ENCODE peak calls at places on chromosomes 3 and 15, in nine cellular contexts. One of them, this sample, is unnamed. For H3K9me3, the result is how much of the 10 kb centered on the place peaks cover.

GRCh38 chr3:45453887-45454286 is 65.5 kb downstream of the LARS2 start:
- DNase-seq in spleen: no peak
- DNase-seq in tibial nerve: no peak
- DNase-seq in SK-N-SH: no peak
- DNase-seq in aorta: no peak
- DNase-seq in AG04450: no peak
- DNase-seq in adrenal gland: no peak
- DNase-seq in naive thymus-derived CD4-positive, alpha-beta T cell: no peak
- DNase-seq in A549: no peak
- DNase-seq in this sample: no peak

GRCh38 chr3:196341142-196341541 is 3.0 kb upstream of the TM4SF19 start:
- DNase-seq in tibial nerve: no peak
- DNase-seq in A549: no peak
- DNase-seq in aorta: no peak
- DNase-seq in naive thymus-derived CD4-positive, alpha-beta T cell: no peak
- DNase-seq in SK-N-SH: no peak
- DNase-seq in adrenal gland: no peak
- DNase-seq in AG04450: no peak
- DNase-seq in spleen: no peak
- DNase-seq in this sample: no peak

GRCh38 chr3:141407043-141407442 is 38.7 kb downstream of the ZBTB38 start:
- DNase-seq in aorta: no peak
- DNase-seq in AG04450: peak
- DNase-seq in tibial nerve: peak
- DNase-seq in adrenal gland: peak
- DNase-seq in SK-N-SH: no peak
- DNase-seq in spleen: no peak
- DNase-seq in A549: peak
- DNase-seq in naive thymus-derived CD4-positive, alpha-beta T cell: no peak
- DNase-seq in this sample: no peak

GRCh38 chr15:63218114-63218808 is 28.9 kb downstream of the RAB8B start:
- DNase-seq in A549: peak
- DNase-seq in adrenal gland: no peak
- DNase-seq in aorta: no peak
- DNase-seq in SK-N-SH: no peak
- DNase-seq in spleen: no peak
- DNase-seq in AG04450: no peak
- DNase-seq in naive thymus-derived CD4-positive, alpha-beta T cell: no peak
- DNase-seq in tibial nerve: no peak
- DNase-seq in this sample: no peak

GRCh38 chr3:42701371-42702065 is 1.1 kb downstream of the HHATL start:
- DNase-seq in spleen: peak
- DNase-seq in adrenal gland: peak
- DNase-seq in SK-N-SH: peak
- DNase-seq in A549: peak
- DNase-seq in tibial nerve: no peak
- DNase-seq in aorta: peak
- DNase-seq in naive thymus-derived CD4-positive, alpha-beta T cell: peak
- DNase-seq in AG04450: no peak
- DNase-seq in this sample: peak

GRCh38 chr15:31605467-31605931 is 278.9 kb downstream of the KLF13 start:
- DNase-seq in spleen: no peak
- DNase-seq in A549: peak
- DNase-seq in aorta: no peak
- DNase-seq in AG04450: no peak
- DNase-seq in adrenal gland: no peak
- DNase-seq in SK-N-SH: peak
- DNase-seq in naive thymus-derived CD4-positive, alpha-beta T cell: no peak
- DNase-seq in tibial nerve: no peak
- DNase-seq in this sample: peak

GRCh38 chr15:58383876-58384275 is 47.9 kb upstream of the LIPC start:
- DNase-seq in adrenal gland: no peak
- DNase-seq in SK-N-SH: no peak
- DNase-seq in tibial nerve: no peak
- DNase-seq in naive thymus-derived CD4-positive, alpha-beta T cell: no peak
- DNase-seq in AG04450: no peak
- DNase-seq in aorta: no peak
- DNase-seq in spleen: no peak
- DNase-seq in A549: no peak
- DNase-seq in this sample: no peak

GRCh38 chr15:96551722-96552121 is 221.2 kb downstream of the NR2F2 start:
- DNase-seq in adrenal gland: no peak
- DNase-seq in naive thymus-derived CD4-positive, alpha-beta T cell: no peak
- DNase-seq in tibial nerve: no peak
- DNase-seq in AG04450: no peak
- DNase-seq in SK-N-SH: no peak
- DNase-seq in aorta: no peak
- DNase-seq in spleen: no peak
- DNase-seq in A549: no peak
- DNase-seq in this sample: no peak

GRCh38 chr3:144369151-144369879 is 397.7 kb downstream of the DIPK2A start:
- DNase-seq in tibial nerve: no peak
- DNase-seq in AG04450: no peak
- DNase-seq in adrenal gland: no peak
- DNase-seq in aorta: no peak
- DNase-seq in A549: no peak
- DNase-seq in spleen: peak
- DNase-seq in naive thymus-derived CD4-positive, alpha-beta T cell: no peak
- DNase-seq in SK-N-SH: no peak
- DNase-seq in this sample: no peak

GRCh38 chr3:149512073-149512782 is 37.7 kb downstream of the TM4SF4 start:
- DNase-seq in SK-N-SH: peak
- DNase-seq in tibial nerve: peak
- DNase-seq in aorta: peak
- DNase-seq in spleen: peak
- DNase-seq in adrenal gland: peak
- DNase-seq in AG04450: no peak
- DNase-seq in naive thymus-derived CD4-positive, alpha-beta T cell: no peak
- DNase-seq in A549: peak
- DNase-seq in this sample: no peak

GRCh38 chr15:52261498-52262242 is 33.9 kb downstream of the MYO5C start:
- DNase-seq in spleen: peak
- DNase-seq in aorta: peak
- DNase-seq in tibial nerve: peak
- DNase-seq in A549: peak
- DNase-seq in SK-N-SH: peak
- DNase-seq in adrenal gland: peak
- DNase-seq in naive thymus-derived CD4-positive, alpha-beta T cell: peak
- DNase-seq in AG04450: peak
- DNase-seq in this sample: peak

GRCh38 chr3:186209810-186210752 is 101.2 kb upstream of the ETV5 start:
- DNase-seq in SK-N-SH: peak
- DNase-seq in aorta: peak
- DNase-seq in A549: no peak
- DNase-seq in naive thymus-derived CD4-positive, alpha-beta T cell: no peak
- DNase-seq in tibial nerve: no peak
- DNase-seq in spleen: no peak
- DNase-seq in adrenal gland: peak
- DNase-seq in AG04450: peak
- DNase-seq in this sample: no peak

GRCh38 chr3:41768363-41768762 is 193.5 kb downstream of the ULK4 start:
- DNase-seq in aorta: no peak
- DNase-seq in A549: no peak
- DNase-seq in naive thymus-derived CD4-positive, alpha-beta T cell: no peak
- DNase-seq in SK-N-SH: no peak
- DNase-seq in spleen: no peak
- DNase-seq in AG04450: no peak
- DNase-seq in adrenal gland: no peak
- DNase-seq in tibial nerve: no peak
- DNase-seq in this sample: no peak

GRCh38 chr3:66554178-66554577 is 53.4 kb upstream of the LRIG1 start:
- DNase-seq in tibial nerve: no peak
- DNase-seq in aorta: no peak
- DNase-seq in naive thymus-derived CD4-positive, alpha-beta T cell: no peak
- DNase-seq in adrenal gland: no peak
- DNase-seq in spleen: no peak
- DNase-seq in SK-N-SH: no peak
- DNase-seq in A549: peak
- DNase-seq in AG04450: peak
- DNase-seq in this sample: no peak

GRCh38 chr3:33064929-33065328 is 32.0 kb downstream of the GLB1 start:
- DNase-seq in naive thymus-derived CD4-positive, alpha-beta T cell: no peak
- DNase-seq in tibial nerve: no peak
- DNase-seq in AG04450: no peak
- DNase-seq in SK-N-SH: no peak
- DNase-seq in aorta: no peak
- DNase-seq in spleen: no peak
- DNase-seq in A549: peak
- DNase-seq in adrenal gland: no peak
- DNase-seq in this sample: no peak

GRCh38 chr3:52663098-52663497 is 22.6 kb downstream of the PBRM1 start:
- DNase-seq in SK-N-SH: no peak
- DNase-seq in spleen: no peak
- DNase-seq in tibial nerve: no peak
- DNase-seq in AG04450: no peak
- DNase-seq in A549: no peak
- DNase-seq in naive thymus-derived CD4-positive, alpha-beta T cell: no peak
- DNase-seq in aorta: no peak
- DNase-seq in adrenal gland: no peak
- DNase-seq in this sample: no peak

GRCh38 chr15:73322665-73323373 is 45.9 kb downstream of the HCN4 start:
- DNase-seq in AG04450: no peak
- DNase-seq in A549: no peak
- DNase-seq in naive thymus-derived CD4-positive, alpha-beta T cell: no peak
- DNase-seq in spleen: peak
- DNase-seq in SK-N-SH: peak
- DNase-seq in adrenal gland: no peak
- DNase-seq in tibial nerve: no peak
- DNase-seq in aorta: no peak
- DNase-seq in this sample: peak

GRCh38 chr3:168884353-168884903 is 779.1 kb downstream of the MECOM start:
- DNase-seq in A549: peak
- DNase-seq in AG04450: peak
- DNase-seq in SK-N-SH: no peak
- DNase-seq in adrenal gland: peak
- DNase-seq in tibial nerve: peak
- DNase-seq in spleen: no peak
- DNase-seq in naive thymus-derived CD4-positive, alpha-beta T cell: no peak
- DNase-seq in aorta: peak
- DNase-seq in this sample: peak

GRCh38 chr3:157201648-157202278 is 41.8 kb upstream of the CCNL1 start:
- DNase-seq in A549: peak
- DNase-seq in naive thymus-derived CD4-positive, alpha-beta T cell: peak
- DNase-seq in adrenal gland: no peak
- DNase-seq in tibial nerve: no peak
- DNase-seq in spleen: no peak
- DNase-seq in aorta: no peak
- DNase-seq in AG04450: no peak
- DNase-seq in SK-N-SH: peak
- DNase-seq in this sample: no peak

GRCh38 chr3:16301490-16301889 is 36.5 kb downstream of the OXNAD1 start:
- DNase-seq in SK-N-SH: no peak
- DNase-seq in naive thymus-derived CD4-positive, alpha-beta T cell: no peak
- DNase-seq in AG04450: no peak
- DNase-seq in spleen: no peak
- DNase-seq in adrenal gland: no peak
- DNase-seq in aorta: no peak
- DNase-seq in A549: no peak
- DNase-seq in tibial nerve: no peak
- DNase-seq in this sample: no peak

DNA sequence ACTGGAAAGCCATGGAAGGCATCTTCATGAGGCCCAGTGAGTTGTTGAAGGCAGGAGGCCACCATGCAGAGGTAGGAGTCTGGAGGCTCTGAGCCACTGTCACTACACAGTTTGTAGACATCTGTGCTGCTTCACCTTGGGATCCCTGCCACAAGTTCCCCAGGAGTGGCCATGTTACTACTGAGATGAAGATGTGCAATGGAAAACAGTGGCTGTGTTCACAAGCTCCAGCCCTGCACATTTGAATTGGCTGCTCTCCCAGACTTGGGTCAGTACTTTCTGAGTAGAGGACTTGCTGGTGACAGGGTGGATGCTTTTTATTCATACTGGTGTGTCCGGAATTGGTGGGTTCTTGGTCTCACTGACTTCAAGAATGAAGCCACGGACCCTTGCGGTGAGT is 86.9 kb upstream of the C15orf39 start:
- DNase-seq in adrenal gland: peak
- DNase-seq in tibial nerve: no peak
- DNase-seq in SK-N-SH: no peak
- DNase-seq in A549: no peak
- DNase-seq in naive thymus-derived CD4-positive, alpha-beta T cell: no peak
- DNase-seq in aorta: no peak
- DNase-seq in spleen: no peak
- DNase-seq in AG04450: no peak
- DNase-seq in this sample: no peak
- H3K9me3 ChIP-seq in adrenal gland: under half
- H3K9me3 ChIP-seq in tibial nerve: under half
- H3K9me3 ChIP-seq in SK-N-SH: under half
- H3K9me3 ChIP-seq in A549: under half
- H3K9me3 ChIP-seq in naive thymus-derived CD4-positive, alpha-beta T cell: under half
- H3K9me3 ChIP-seq in aorta: under half
- H3K9me3 ChIP-seq in spleen: under half
- H3K9me3 ChIP-seq in AG04450: under half
- H3K9me3 ChIP-seq in this sample: under half

GRCh38 chr3:154135511-154136173 is 14.5 kb downstream of the ARHGEF26 start:
- DNase-seq in tibial nerve: no peak
- DNase-seq in aorta: no peak
- DNase-seq in adrenal gland: no peak
- DNase-seq in spleen: no peak
- DNase-seq in A549: no peak
- DNase-seq in AG04450: no peak
- DNase-seq in naive thymus-derived CD4-positive, alpha-beta T cell: no peak
- DNase-seq in SK-N-SH: no peak
- DNase-seq in this sample: no peak
- H3K27ac ChIP-seq in tibial nerve: no peak
- H3K27ac ChIP-seq in aorta: no peak
- H3K27ac ChIP-seq in adrenal gland: no peak
- H3K27ac ChIP-seq in spleen: no peak
- H3K27ac ChIP-seq in A549: no peak
- H3K27ac ChIP-seq in AG04450: no peak
- H3K27ac ChIP-seq in naive thymus-derived CD4-positive, alpha-beta T cell: no peak
- H3K27ac ChIP-seq in SK-N-SH: no peak
- H3K27ac ChIP-seq in this sample: no peak

GRCh38 chr3:126460386-126460785 is 15.3 kb downstream of the ZXDC start:
- DNase-seq in naive thymus-derived CD4-positive, alpha-beta T cell: no peak
- DNase-seq in aorta: no peak
- DNase-seq in A549: no peak
- DNase-seq in spleen: peak
- DNase-seq in SK-N-SH: no peak
- DNase-seq in AG04450: no peak
- DNase-seq in adrenal gland: no peak
- DNase-seq in tibial nerve: no peak
- DNase-seq in this sample: peak
- H3K4me3 ChIP-seq in naive thymus-derived CD4-positive, alpha-beta T cell: no peak
- H3K4me3 ChIP-seq in aorta: no peak
- H3K4me3 ChIP-seq in A549: no peak
- H3K4me3 ChIP-seq in spleen: no peak
- H3K4me3 ChIP-seq in SK-N-SH: no peak
- H3K4me3 ChIP-seq in AG04450: no peak
- H3K4me3 ChIP-seq in adrenal gland: no peak
- H3K4me3 ChIP-seq in tibial nerve: no peak
- H3K4me3 ChIP-seq in this sample: no peak

DNA sequence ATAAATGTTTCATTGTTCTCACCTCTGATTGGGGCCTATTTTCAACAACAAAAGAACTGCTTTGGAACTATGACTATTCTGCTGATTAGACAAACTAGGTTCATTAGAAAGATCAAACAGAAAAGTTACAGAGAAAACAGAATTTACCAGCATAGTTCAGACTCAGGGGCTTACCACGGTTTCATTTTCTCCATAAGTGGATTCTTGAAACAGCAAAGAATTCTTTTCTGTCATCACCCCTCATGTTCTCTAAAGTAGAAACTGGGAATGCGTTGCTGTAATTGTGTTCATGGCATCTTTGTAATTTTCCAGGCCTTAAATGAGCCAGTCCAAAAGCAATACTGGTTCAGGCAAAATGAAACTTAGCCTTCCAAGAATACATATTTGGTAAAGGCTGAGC is 287.7 kb downstream of the CHL1 start:
- DNase-seq in spleen: no peak
- DNase-seq in SK-N-SH: no peak
- DNase-seq in AG04450: no peak
- DNase-seq in A549: no peak
- DNase-seq in tibial nerve: no peak
- DNase-seq in naive thymus-derived CD4-positive, alpha-beta T cell: no peak
- DNase-seq in aorta: no peak
- DNase-seq in adrenal gland: no peak
- DNase-seq in this sample: no peak
- H3K9me3 ChIP-seq in spleen: under half
- H3K9me3 ChIP-seq in SK-N-SH: under half
- H3K9me3 ChIP-seq in AG04450: under half
- H3K9me3 ChIP-seq in A549: under half
- H3K9me3 ChIP-seq in tibial nerve: under half
- H3K9me3 ChIP-seq in naive thymus-derived CD4-positive, alpha-beta T cell: under half
- H3K9me3 ChIP-seq in aorta: under half
- H3K9me3 ChIP-seq in adrenal gland: under half
- H3K9me3 ChIP-seq in this sample: under half